ENCODE peak calls at places on chromosomes 12 and 14, in five cellular contexts. Y, F, Q, W and V are unnamed samples.

GRCh38 chr14:90674043-90674670 is 142.1 kb downstream of the TTC7B start:
- DNase-seq in Y (no peak), F (no peak), Q (no peak), W (no peak), V (no peak)

GRCh38 chr12:76020281-76020680 is 11.3 kb downstream of the PHLDA1 start:
- DNase-seq in Y (peak; percentile 76), F (no peak), Q (peak; percentile 50), W (peak; percentile 91), V (peak; percentile 98)

GRCh38 chr14:61203059-61203753 is 77.9 kb downstream of the TMEM30B start:
- DNase-seq in Y (no peak), F (no peak), Q (no peak), W (no peak), V (no peak)

GRCh38 chr12:14400599-14400998 is 35.1 kb downstream of the ATF7IP start:
- DNase-seq in Y (no peak), F (no peak), Q (no peak), W (peak; percentile 50), V (no peak)

GRCh38 chr14:32090686-32091085 is 13.6 kb downstream of the ARHGAP5 start:
- DNase-seq in Y (no peak), F (no peak), Q (no peak), W (no peak), V (no peak)

GRCh38 chr14:32068708-32069107 is 8.4 kb upstream of the ARHGAP5 start:
- DNase-seq in Y (no peak), F (no peak), Q (no peak), W (no peak), V (no peak)

GRCh38 chr12:4567073-4567881 is 5.3 kb downstream of the DYRK4 start:
- DNase-seq in Y (no peak), F (no peak), Q (no peak), W (no peak), V (no peak)

GRCh38 chr12:19025582-19025981 is 104.0 kb upstream of the PLEKHA5 start:
- DNase-seq in Y (no peak), F (no peak), Q (no peak), W (no peak), V (no peak)

GRCh38 chr12:28222959-28223662 is 32.9 kb downstream of the CCDC91 start:
- DNase-seq in Y (no peak), F (no peak), Q (no peak), W (peak; percentile 60), V (no peak)

GRCh38 chr12:26971963-26972362 is 33.7 kb downstream of the FGFR1OP2 start:
- DNase-seq in Y (peak; percentile 53), F (no peak), Q (no peak), W (peak; percentile 86), V (no peak)

GRCh38 chr12:39368096-39368495 is 74.8 kb downstream of the KIF21A start:
- DNase-seq in Y (no peak), F (no peak), Q (no peak), W (no peak), V (no peak)

GRCh38 chr12:96824838-96825236 is 82.2 kb upstream of the NEDD1 start:
- DNase-seq in Y (no peak), F (no peak), Q (no peak), W (no peak), V (no peak)

GRCh38 chr12:99389751-99390150 is 257.8 kb upstream of the GARIN6 start:
- DNase-seq in Y (no peak), F (no peak), Q (no peak), W (no peak), V (no peak)

GRCh38 chr12:41988715-41989114 is 156.0 kb downstream of the GXYLT1 start:
- DNase-seq in Y (no peak), F (no peak), Q (no peak), W (no peak), V (no peak)

GRCh38 chr12:98594050-98594853 is 766 bp downstream of the SLC25A3 start:
- DNase-seq in Y (no peak), F (no peak), Q (peak; percentile 64), W (peak; percentile 66), V (peak; percentile 7)